ENCODE peak calls at places on chromosomes 13 and 19, in six cellular contexts. V is K562, O is HCT116, A is H1, E is HepG2, U is GM12878. Z is an unnamed sample.

GRCh38 chr19:49427855-49428546 is 2.8 kb downstream of the GFY start:
- DNase-seq in V (peak), O (no peak), A (no peak), E (no peak), U (no peak), Z (no peak)

GRCh38 chr19:18023596-18024212 is 15.7 kb downstream of the ARRDC2 start:
- DNase-seq in V (peak), O (no peak), A (no peak), E (no peak), U (no peak), Z (no peak)

GRCh38 chr19:5318306-5318705 is 22.3 kb downstream of the PTPRS start:
- DNase-seq in V (no peak), O (no peak), A (no peak), E (no peak), U (no peak), Z (no peak)

GRCh38 chr19:30228726-30229523 is 143.3 kb upstream of the ZNF536 start:
- DNase-seq in V (no peak), O (no peak), A (no peak), E (no peak), U (no peak), Z (no peak)

GRCh38 chr19:14381689-14382474 is 638 bp downstream of the ADGRE5 start:
- DNase-seq in V (peak), O (no peak), A (no peak), E (no peak), U (no peak), Z (no peak)

GRCh38 chr19:1241417-1242095 is at the start of gene ATP5F1D:
- DNase-seq in V (peak), O (no peak), A (no peak), E (peak), U (peak), Z (peak)

GRCh38 chr13:101452519-101453485 is at the start of gene ITGBL1:
- DNase-seq in V (no peak), O (no peak), A (no peak), E (no peak), U (no peak), Z (no peak)

GRCh38 chr13:57633950-57634828 is 2.6 kb downstream of the PCDH17 start:
- DNase-seq in V (no peak), O (no peak), A (no peak), E (no peak), U (no peak), Z (no peak)

GRCh38 chr13:100497394-100497793 is 91.2 kb downstream of the GGACT start:
- DNase-seq in V (no peak), O (no peak), A (no peak), E (no peak), U (no peak), Z (no peak)

GRCh38 chr13:25044071-25044470 is 51.9 kb upstream of the PABPC3 start:
- DNase-seq in V (no peak), O (no peak), A (no peak), E (no peak), U (no peak), Z (no peak)

DNA sequence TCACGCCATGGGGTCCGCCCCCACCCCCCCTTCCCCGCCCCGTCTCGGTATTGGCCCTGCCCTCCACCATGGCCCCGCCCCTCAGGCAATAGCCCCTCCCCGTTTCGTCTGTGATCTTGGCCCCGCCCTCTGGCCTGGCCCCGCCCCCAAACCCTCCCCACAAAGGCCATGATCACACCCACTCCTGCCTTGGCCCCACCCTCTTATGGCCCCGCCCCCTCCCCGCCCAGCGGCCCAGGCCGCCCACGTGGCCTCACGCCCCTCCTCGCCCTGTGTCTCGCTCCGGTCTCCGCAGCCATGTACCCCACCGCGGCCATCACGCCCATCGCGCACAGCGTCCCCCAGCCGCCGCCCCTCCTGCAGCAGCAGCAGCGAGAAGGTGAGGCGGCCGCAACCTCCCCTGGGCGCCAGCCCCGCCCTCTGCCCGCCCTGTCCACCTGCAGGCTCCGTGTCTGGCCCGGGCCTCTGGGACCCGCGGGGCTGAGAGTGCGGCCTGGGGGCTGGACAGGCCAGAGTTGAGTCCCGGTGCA is 61.3 kb downstream of the CELF5 start:
- DNase-seq in V (peak), O (no peak), A (no peak), E (peak), U (no peak), Z (peak)
- TF ChIP-seq ZNF274 in V (no peak), O (no peak), A (no peak), E (peak), U (no peak), Z (no peak)

GRCh38 chr13:33206945-33207615 is 78.5 kb downstream of the STARD13 start:
- DNase-seq in V (no peak), O (no peak), A (no peak), E (peak), U (no peak), Z (no peak)

GRCh38 chr13:33208290-33208990 is 77.1 kb downstream of the STARD13 start:
- DNase-seq in V (no peak), O (no peak), A (no peak), E (no peak), U (no peak), Z (no peak)

GRCh38 chr13:33206425-33206824 is 79.1 kb downstream of the STARD13 start:
- DNase-seq in V (no peak), O (no peak), A (no peak), E (no peak), U (no peak), Z (no peak)

GRCh38 chr13:33205804-33206221 is 79.7 kb downstream of the STARD13 start:
- DNase-seq in V (no peak), O (no peak), A (no peak), E (no peak), U (no peak), Z (no peak)

DNA sequence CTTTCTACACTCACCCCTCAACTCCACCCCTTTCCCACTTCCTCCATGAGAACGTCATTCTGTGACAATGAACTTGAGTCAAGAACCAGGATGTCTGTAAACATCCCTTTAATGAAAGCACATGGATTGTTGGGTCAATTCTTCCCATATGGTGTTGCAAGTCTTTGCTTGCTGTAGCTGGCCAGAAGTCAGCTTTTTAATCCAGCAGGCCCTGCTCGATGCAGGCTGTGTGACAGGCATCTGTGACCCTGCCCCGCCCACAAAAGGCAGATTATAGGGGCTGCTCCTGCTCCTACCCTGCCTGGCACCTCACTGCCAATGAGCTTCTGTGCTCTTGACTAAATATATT is 78.0 kb downstream of the STARD13 start:
- DNase-seq in V (no peak), O (no peak), A (no peak), E (peak), U (no peak), Z (no peak)
- TF ChIP-seq YY1 in V (no peak), O (no peak), A (no peak), E (no peak), U (no peak), Z (no peak)

DNA sequence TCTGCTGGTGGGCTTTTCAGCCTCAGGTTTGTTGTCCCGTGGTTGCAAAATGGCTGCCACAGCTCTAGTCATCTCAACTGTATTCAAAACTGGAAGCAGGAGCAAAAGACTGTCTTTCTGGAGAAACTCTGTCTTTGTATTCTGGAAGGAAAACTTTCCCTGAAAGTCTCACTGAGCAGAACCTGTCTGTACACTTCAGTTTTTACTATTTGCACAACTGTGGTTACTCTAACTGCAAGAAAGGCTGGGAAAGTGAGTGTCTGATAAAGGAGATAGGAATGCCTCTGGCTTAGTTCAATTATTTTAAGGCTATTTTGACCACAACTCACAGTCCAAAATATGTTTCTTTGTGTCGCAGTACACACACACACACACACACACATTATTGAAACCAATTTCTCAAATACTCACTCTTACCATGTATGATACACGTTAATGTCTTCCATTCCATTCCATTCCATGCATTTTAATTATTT is 49.7 kb upstream of the EHD2 start:
- DNase-seq in V (no peak), O (no peak), A (no peak), E (peak), U (no peak), Z (no peak)
- TF ChIP-seq ZNF274 in V (no peak), O (no peak), A (no peak), E (no peak), U (no peak), Z (no peak)

GRCh38 chr19:47742636-47743035 is 2.7 kb upstream of the NOP53 start:
- DNase-seq in V (no peak), O (no peak), A (no peak), E (no peak), U (no peak), Z (no peak)
- TF ChIP-seq YY1 in V (no peak), O (no peak), A (no peak), E (no peak), U (no peak), Z (no peak)

DNA sequence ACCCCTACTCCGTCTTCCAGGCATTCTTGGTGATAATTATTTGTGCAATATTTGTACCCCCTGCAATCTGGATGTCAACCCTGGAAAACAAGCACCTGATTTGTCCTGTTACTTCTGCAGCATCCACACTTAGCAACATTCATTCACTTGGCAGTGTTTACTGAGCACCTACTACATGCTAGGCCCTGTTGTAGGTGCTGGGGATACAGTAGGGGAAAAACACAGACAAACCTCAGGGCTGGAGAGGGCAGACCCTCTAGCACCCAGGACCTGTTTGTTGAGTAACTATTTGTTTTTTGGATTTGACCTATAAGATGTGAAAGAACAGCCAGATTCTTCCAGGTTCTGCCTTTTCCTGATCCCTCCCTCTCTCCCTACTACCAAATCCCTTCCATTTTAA is 9.5 kb downstream of the NECTIN2 start:
- DNase-seq in V (no peak), O (no peak), A (no peak), E (no peak), U (no peak), Z (no peak)
- TF ChIP-seq ZNF274 in V (no peak), O (no peak), A (no peak), E (no peak), U (no peak), Z (no peak)

GRCh38 chr13:39095500-39095899 is 57.2 kb downstream of the NHLRC3 start:
- DNase-seq in V (no peak), O (no peak), A (no peak), E (no peak), U (no peak), Z (no peak)
- TF ChIP-seq YY1 in V (no peak), O (no peak), A (no peak), E (no peak), U (no peak), Z (no peak)

GRCh38 chr19:40191836-40192646 is 815 bp downstream of the MAP3K10 start:
- DNase-seq in V (peak), O (no peak), A (no peak), E (no peak), U (no peak), Z (no peak)
- TF ChIP-seq ZNF274 in V (no peak), O (no peak), A (no peak), E (no peak), U (no peak), Z (no peak)

Z was measured in NT2/D1.